ENCODE peak calls at places on chromosomes 12 and 14, in four cellular contexts. N is activated T-cell treated with anti-CD3 and anti-CD28 coated beads for 1 hour, R is left cardiac atrium, A is tibial nerve. U is an unnamed sample.

GRCh38 chr12:19946549-19946948 is 421.8 kb upstream of the PDE3A start:
- DNase-seq in N (no peak), R (no peak), A (no peak), U (no peak)

GRCh38 chr14:71471604-71472003 is 460.6 kb upstream of the RGS6 start:
- DNase-seq in N (no peak), A (no peak), R (no peak), U (no peak)

GRCh38 chr14:76924363-76925151 is 98.3 kb downstream of the LRRC74A start:
- DNase-seq in A (no peak), R (no peak), N (no peak), U (no peak)

GRCh38 chr14:91897121-91897701 is 29.9 kb upstream of the TC2N start:
- DNase-seq in A (peak), R (peak), N (no peak), U (no peak)

GRCh38 chr12:62785941-62786559 is 148.9 kb downstream of the PPM1H start:
- DNase-seq in N (no peak), A (peak), R (peak), U (no peak)

GRCh38 chr12:72207756-72208155 is 64.4 kb upstream of the TRHDE start:
- DNase-seq in A (no peak), N (no peak), R (no peak), U (no peak)

GRCh38 chr14:100629696-100630095 is 42.5 kb upstream of the BEGAIN start:
- DNase-seq in N (no peak), A (no peak), R (no peak), U (no peak)

GRCh38 chr12:48794870-48795269 is 6.0 kb upstream of the ADCY6 start:
- DNase-seq in R (no peak), N (no peak), A (no peak), U (no peak)

GRCh38 chr12:30573145-30573544 is 122.5 kb downstream of the IPO8 start:
- DNase-seq in R (no peak), N (no peak), A (no peak), U (no peak)

GRCh38 chr14:22282429-22282828 is 306.6 kb downstream of the DAD1 start:
- DNase-seq in N (no peak), A (no peak), R (no peak), U (no peak)

GRCh38 chr14:63773504-63773903 is 45.6 kb upstream of the SGPP1 start:
- DNase-seq in A (no peak), R (no peak), N (no peak), U (no peak)

GRCh38 chr12:71694099-71694820 is 8.4 kb downstream of the TMEM19 start:
- DNase-seq in N (no peak), R (no peak), A (no peak), U (no peak)

GRCh38 chr12:9344540-9344939 is 136.3 kb upstream of the PZP start:
- DNase-seq in R (no peak), A (no peak), N (no peak), U (no peak)

GRCh38 chr14:49879683-49880204 is 13.1 kb upstream of the ARF6 start:
- DNase-seq in R (no peak), A (peak), N (no peak), U (no peak)

GRCh38 chr12:105596731-105597130 is 266.2 kb downstream of the C12orf75 start:
- DNase-seq in A (no peak), N (no peak), R (no peak), U (no peak)

GRCh38 chr12:53623986-53624385 is 2.2 kb downstream of the ATF7 start:
- DNase-seq in A (peak), N (no peak), R (no peak), U (no peak)

GRCh38 chr12:119432935-119433334 is 98.4 kb downstream of the CCDC60 start:
- DNase-seq in N (no peak), R (no peak), A (no peak), U (no peak)

GRCh38 chr12:110224379-110225304 is 56.4 kb upstream of the ATP2A2 start:
- DNase-seq in A (peak), R (no peak), N (no peak), U (peak)

GRCh38 chr14:91418387-91419043 is 895 bp upstream of the CCDC88C start:
- DNase-seq in A (peak), R (peak), N (peak), U (peak)

GRCh38 chr14:92952497-92953298 is 29.7 kb downstream of the CHGA start:
- DNase-seq in N (no peak), R (peak), A (no peak), U (no peak)

GRCh38 chr14:82009076-82009475 is 475.4 kb upstream of the SEL1L start:
- DNase-seq in N (no peak), R (no peak), A (no peak), U (no peak)

GRCh38 chr12:131895640-131896079 is 1.2 kb downstream of the ULK1 start:
- DNase-seq in N (no peak), R (no peak), A (no peak), U (no peak)

GRCh38 chr14:50756300-50756699 is 74.7 kb downstream of the NIN start:
- DNase-seq in N (no peak), R (no peak), A (no peak), U (no peak)

GRCh38 chr12:68871899-68872298 is 61.1 kb downstream of the CPM start:
- DNase-seq in R (no peak), N (no peak), A (no peak), U (no peak)

GRCh38 chr14:47678157-47678556 is 2.8 kb upstream of the MDGA2 start:
- DNase-seq in R (no peak), A (no peak), N (no peak), U (no peak)

GRCh38 chr12:126171936-126172559 is 1106.8 kb downstream of the AACS start:
- DNase-seq in A (no peak), R (no peak), N (no peak), U (no peak)

GRCh38 chr12:93678779-93679178 is 1.6 kb downstream of the CRADD start:
- DNase-seq in R (no peak), N (no peak), A (no peak), U (no peak)

GRCh38 chr12:27733052-27733656 is 22.5 kb downstream of the MRPS35 start:
- DNase-seq in N (no peak), R (no peak), A (peak), U (no peak)

GRCh38 chr12:91316161-91316759 is 133.6 kb upstream of the DCN start:
- DNase-seq in A (no peak), N (no peak), R (no peak), U (no peak)

GRCh38 chr14:102914474-102915291 is 7.8 kb upstream of the AMN start:
- DNase-seq in N (no peak), A (no peak), R (no peak), U (no peak)

GRCh38 chr14:100859781-100860180 is 33.9 kb downstream of the MEG3 start:
- DNase-seq in R (no peak), N (no peak), A (no peak), U (no peak)

GRCh38 chr12:124544311-124544970 is 23.0 kb downstream of the NCOR2 start:
- DNase-seq in R (no peak), A (no peak), N (no peak), U (no peak)

GRCh38 chr12:62006076-62006732 is 254.0 kb upstream of the USP15 start:
- DNase-seq in A (peak), N (no peak), R (no peak), U (no peak)

GRCh38 chr12:31928246-31929139 is 30.7 kb upstream of the RESF1 start:
- DNase-seq in R (no peak), A (no peak), N (peak), U (no peak)

GRCh38 chr12:89401433-89402086 is 49.3 kb upstream of the DUSP6 start:
- DNase-seq in A (no peak), N (no peak), R (no peak), U (no peak)

GRCh38 chr14:72736348-72736747 is 157.6 kb downstream of the DPF3 start:
- DNase-seq in N (no peak), R (no peak), A (no peak), U (no peak)